ENCODE peak calls at places on chromosomes 1 and 21, in seven cellular contexts. T is A549, E is DND-41, U is uterus, W is SK-N-SH, P is esophagus squamous epithelium, Z is upper lobe of right lung. V is an unnamed sample.

GRCh38 chr1:71049951-71050598 is 2.5 kb upstream of the PTGER3 start:
- DNase-seq in W (peak; percentile 77), U (no peak), Z (no peak), T (peak; percentile 30), P (no peak), E (peak; percentile 27), V (no peak)

GRCh38 chr1:228782662-228783414 is 47.6 kb downstream of the RHOU start:
- DNase-seq in T (peak; percentile 28), W (no peak), E (no peak), U (no peak), Z (no peak), P (no peak), V (no peak)

GRCh38 chr1:246602194-246602593 is 35.9 kb downstream of the CNST start:
- DNase-seq in U (no peak), Z (no peak), T (no peak), P (no peak), W (no peak), E (peak; percentile 51), V (no peak)

GRCh38 chr1:94096797-94097549 is 24.0 kb downstream of the ABCA4 start:
- DNase-seq in P (no peak), Z (no peak), W (no peak), E (no peak), U (peak; percentile 53), T (no peak), V (no peak)

GRCh38 chr1:168509875-168510594 is 33.8 kb downstream of the XCL2 start:
- DNase-seq in U (no peak), Z (no peak), P (no peak), E (no peak), T (no peak), W (no peak), V (no peak)

GRCh38 chr1:99648107-99648506 is 2.2 kb downstream of the PALMD start:
- DNase-seq in P (no peak), E (no peak), T (peak; percentile 28), U (no peak), W (peak; percentile 19), Z (peak; percentile 57), V (no peak)

GRCh38 chr1:1565340-1565739 is 9.3 kb downstream of the SSU72 start:
- DNase-seq in U (no peak), P (no peak), Z (no peak), E (no peak), W (no peak), T (no peak), V (no peak)

GRCh38 chr1:226222686-226223085 is 778 bp upstream of the MIXL1 start:
- DNase-seq in W (no peak), P (no peak), U (no peak), T (no peak), Z (no peak), E (no peak), V (no peak)

GRCh38 chr1:58500036-58500435 is 46.5 kb downstream of the OMA1 start:
- DNase-seq in U (no peak), Z (no peak), P (no peak), W (no peak), E (no peak), T (no peak), V (no peak)

GRCh38 chr1:25675729-25676476 is 59.3 kb downstream of the MAN1C1 start:
- DNase-seq in Z (peak; percentile 52), U (no peak), T (no peak), P (no peak), E (peak; percentile 89), W (no peak), V (no peak)

GRCh38 chr1:111738436-111739221 is 566 bp downstream of the INKA2 start:
- DNase-seq in T (peak; percentile 22), E (peak; percentile 91), P (no peak), W (peak; percentile 83), Z (peak; percentile 89), U (peak; percentile 81), V (no peak)

GRCh38 chr1:117058810-117059209 is 1.3 kb upstream of the TTF2 start:
- DNase-seq in E (no peak), W (no peak), U (no peak), T (no peak), P (no peak), Z (no peak), V (no peak)

GRCh38 chr1:114369930-114370329 is 141.1 kb downstream of the TRIM33 start:
- DNase-seq in T (no peak), U (no peak), E (no peak), Z (no peak), P (no peak), W (no peak), V (no peak)
- H3K27ac ChIP-seq in T (no peak overlapping the region), U (peak overlapping the region; percentile 71), E (no peak overlapping the region), Z (no peak overlapping the region), P (no peak overlapping the region), W (no peak overlapping the region), V (no peak overlapping the region)

GRCh38 chr1:202691846-202692245 is 18.4 kb downstream of the SYT2 start:
- DNase-seq in U (no peak), E (no peak), T (no peak), Z (peak; percentile 34), W (peak; percentile 82), P (no peak), V (no peak)

GRCh38 chr1:202689082-202689481 is 21.2 kb downstream of the SYT2 start:
- DNase-seq in W (no peak), P (no peak), E (no peak), Z (no peak), U (no peak), T (no peak), V (no peak)

GRCh38 chr1:202694354-202694753 is 15.9 kb downstream of the SYT2 start:
- DNase-seq in Z (no peak), T (no peak), W (no peak), U (no peak), P (no peak), E (no peak), V (no peak)

GRCh38 chr1:202689493-202690342 is 20.5 kb downstream of the SYT2 start:
- DNase-seq in E (no peak), T (no peak), U (no peak), Z (no peak), P (no peak), W (no peak), V (no peak)

GRCh38 chr1:202692959-202693555 is 17.2 kb downstream of the SYT2 start:
- DNase-seq in T (peak; percentile 71), U (peak; percentile 47), E (peak; percentile 76), W (peak; percentile 54), P (no peak), Z (peak; percentile 67), V (no peak)
- TF ChIP-seq CTCF in T (no peak), U (peak; percentile 29), E (peak; percentile 59), W (peak; percentile 31), P (peak; percentile 42), Z (peak; percentile 17), V (peak; percentile 19)

GRCh38 chr21:33088384-33088783 is 18.4 kb downstream of the OLIG1 start:
- DNase-seq in U (no peak), P (no peak), W (no peak), T (no peak), Z (no peak), E (no peak), V (no peak)

DNA sequence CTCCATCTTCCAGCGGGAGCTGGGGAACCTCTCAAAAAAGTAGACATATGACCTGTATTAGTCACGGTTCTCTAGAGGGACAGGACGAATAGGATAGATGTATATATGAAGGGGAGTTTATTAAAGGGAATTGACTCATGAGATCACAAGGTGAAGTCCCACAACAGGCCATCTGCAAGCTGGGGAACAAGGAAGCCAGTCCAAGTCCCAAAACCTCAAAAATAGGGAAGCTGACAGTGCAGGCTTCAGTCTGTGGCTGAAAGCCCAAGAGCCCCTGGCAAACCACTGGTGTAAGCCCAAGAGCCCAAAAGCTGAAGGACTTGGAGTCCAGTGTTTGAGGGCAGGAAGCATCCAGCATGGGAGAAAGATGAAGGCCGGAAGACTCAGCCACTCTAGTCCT is 19.5 kb downstream of the OLIG1 start:
- DNase-seq in W (no peak), T (no peak), U (no peak), Z (no peak), E (no peak), P (no peak), V (no peak)
- H3K4me3 ChIP-seq in W (no peak overlapping the region), T (no peak overlapping the region), U (no peak overlapping the region), Z (no peak overlapping the region), E (no peak overlapping the region), P (no peak overlapping the region), V (no peak overlapping the region)

DNA sequence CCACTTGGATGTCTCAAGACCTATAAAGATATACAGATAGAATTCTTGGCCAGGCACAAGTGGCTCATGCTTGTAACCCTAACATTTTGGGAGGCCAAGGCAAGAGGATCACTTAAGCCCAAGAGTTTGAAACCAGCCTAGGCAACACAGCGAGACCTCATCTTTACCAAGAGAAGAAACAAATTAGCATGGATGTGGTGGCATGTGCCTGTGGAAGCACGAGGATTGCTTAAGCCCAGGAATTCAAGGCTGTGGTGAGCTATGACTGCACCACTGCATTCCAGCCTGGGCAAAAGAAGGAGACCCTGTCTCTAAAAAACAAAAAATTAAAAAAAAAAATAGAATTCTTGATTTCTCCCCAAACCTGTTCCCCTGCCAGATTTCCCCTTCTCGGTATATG is 8.3 kb downstream of the ASAP3 start:
- DNase-seq in W (no peak), Z (no peak), U (no peak), P (no peak), T (no peak), E (no peak), V (no peak)
- H3K27ac ChIP-seq in W (peak overlapping the region; percentile 78), Z (no peak overlapping the region), U (no peak overlapping the region), P (peak overlapping the region; percentile 43), T (no peak overlapping the region), E (no peak overlapping the region), V (peak overlapping the region; percentile 88)

V was measured in RWPE2.